ENCODE peak calls at places on chromosomes 12 and 14, in nine cellular contexts. F is cardiac fibroblast, X is left lung, Z is NCI-H1092, B is Calu3, N is AG20443, C is transverse colon, K is GM12891, T is H7. I is an unnamed sample.

GRCh38 chr14:78254911-78255431 is 84.8 kb downstream of the NRXN3 start:
- DNase-seq in F (peak), X (no peak), Z (peak), B (peak), N (no peak), C (no peak), K (no peak), T (no peak), I (peak)

GRCh38 chr12:6229823-6230222 is 29.6 kb downstream of the CD9 start:
- DNase-seq in F (peak), X (peak), Z (no peak), B (no peak), N (peak), C (peak), K (no peak), T (no peak), I (no peak)

GRCh38 chr14:69152181-69152943 is 557 bp downstream of the DCAF5 start:
- DNase-seq in F (peak), X (peak), Z (peak), B (no peak), N (peak), C (peak), K (peak), T (peak), I (peak)

GRCh38 chr14:21431126-21431525 is 24.8 kb downstream of the CHD8 start:
- DNase-seq in F (no peak), X (no peak), Z (no peak), B (no peak), N (no peak), C (no peak), K (no peak), T (no peak), I (no peak)

GRCh38 chr14:58638231-58639205 is 756 bp downstream of the DACT1 start:
- DNase-seq in F (peak), X (peak), Z (no peak), B (peak), N (peak), C (peak), K (peak), T (peak), I (peak)

GRCh38 chr12:124153396-124153795 is 141.5 kb upstream of the RFLNA start:
- DNase-seq in F (no peak), X (no peak), Z (no peak), B (no peak), N (no peak), C (no peak), K (no peak), T (no peak), I (no peak)

GRCh38 chr14:70186826-70187483 is 1.8 kb downstream of the SLC8A3 start:
- DNase-seq in F (peak), X (peak), Z (peak), B (no peak), N (peak), C (peak), K (no peak), T (peak), I (peak)

GRCh38 chr12:1662761-1663439 is 28.0 kb upstream of the ADIPOR2 start:
- DNase-seq in F (peak), X (peak), Z (no peak), B (peak), N (no peak), C (peak), K (no peak), T (peak), I (peak)

GRCh38 chr12:47124451-47124850 is 44.7 kb upstream of the AMIGO2 start:
- DNase-seq in F (peak), X (no peak), Z (no peak), B (no peak), N (no peak), C (no peak), K (no peak), T (no peak), I (no peak)

GRCh38 chr14:74389980-74390379 is 36.0 kb downstream of the SYNDIG1L start:
- DNase-seq in F (no peak), X (no peak), Z (no peak), B (no peak), N (no peak), C (no peak), K (no peak), T (no peak), I (no peak)

GRCh38 chr14:104433401-104434213 is 146.0 kb upstream of the C14orf180 start:
- DNase-seq in F (no peak), X (peak), Z (no peak), B (no peak), N (peak), C (no peak), K (no peak), T (peak), I (no peak)

GRCh38 chr12:4145990-4146859 is 127.3 kb upstream of the CCND2 start:
- DNase-seq in F (no peak), X (no peak), Z (no peak), B (no peak), N (no peak), C (no peak), K (no peak), T (no peak), I (no peak)

GRCh38 chr12:107244584-107244983 is 151.2 kb upstream of the CRY1 start:
- DNase-seq in F (no peak), X (no peak), Z (no peak), B (no peak), N (no peak), C (no peak), K (no peak), T (no peak), I (no peak)

GRCh38 chr14:67738740-67739504 is 37.2 kb downstream of the RDH12 start:
- DNase-seq in F (peak), X (no peak), Z (no peak), B (peak), N (peak), C (peak), K (no peak), T (no peak), I (peak)

GRCh38 chr14:57870686-57871457 is 5.0 kb upstream of the SLC35F4 start:
- DNase-seq in F (no peak), X (no peak), Z (no peak), B (no peak), N (no peak), C (no peak), K (no peak), T (no peak), I (no peak)

GRCh38 chr14:35944847-35945246 is 118.7 kb downstream of the BRMS1L start:
- DNase-seq in F (peak), X (no peak), Z (no peak), B (peak), N (no peak), C (peak), K (peak), T (peak), I (peak)

GRCh38 chr14:52913271-52913670 is 37.6 kb downstream of the FERMT2 start:
- DNase-seq in F (peak), X (no peak), Z (no peak), B (no peak), N (no peak), C (no peak), K (no peak), T (no peak), I (no peak)

GRCh38 chr12:120886194-120887018 is 17.8 kb downstream of the SPPL3 start:
- DNase-seq in F (no peak), X (no peak), Z (no peak), B (no peak), N (no peak), C (no peak), K (no peak), T (no peak), I (no peak)

GRCh38 chr12:121513464-121514183 is 67.2 kb downstream of the KDM2B start:
- DNase-seq in F (no peak), X (no peak), Z (no peak), B (peak), N (peak), C (peak), K (peak), T (peak), I (peak)

GRCh38 chr12:132449565-132450390 is 40.2 kb upstream of the FBRSL1 start:
- DNase-seq in F (no peak), X (peak), Z (no peak), B (no peak), N (no peak), C (peak), K (peak), T (no peak), I (no peak)

GRCh38 chr14:51865953-51866747 is 5.7 kb downstream of the GNG2 start:
- DNase-seq in F (no peak), X (no peak), Z (no peak), B (peak), N (no peak), C (no peak), K (no peak), T (peak), I (no peak)

GRCh38 chr12:120887253-120888043 is 16.7 kb downstream of the SPPL3 start:
- DNase-seq in F (no peak), X (no peak), Z (no peak), B (no peak), N (no peak), C (no peak), K (no peak), T (no peak), I (no peak)

GRCh38 chr12:68943848-68944247 is 10.9 kb upstream of the CPM start:
- DNase-seq in F (no peak), X (no peak), Z (no peak), B (no peak), N (no peak), C (no peak), K (no peak), T (no peak), I (peak)

GRCh38 chr12:51127050-51127729 is 43.8 kb upstream of the CSRNP2 start:
- DNase-seq in F (peak), X (no peak), Z (no peak), B (no peak), N (no peak), C (no peak), K (no peak), T (no peak), I (no peak)

GRCh38 chr12:131279281-131279921 is 325.7 kb downstream of the ADGRD1 start:
- DNase-seq in F (no peak), X (no peak), Z (no peak), B (no peak), N (no peak), C (no peak), K (no peak), T (no peak), I (no peak)

GRCh38 chr12:1644523-1645438 is 15.8 kb downstream of the WNT5B start:
- DNase-seq in F (peak), X (peak), Z (peak), B (no peak), N (peak), C (peak), K (no peak), T (peak), I (peak)

GRCh38 chr12:22029491-22029890 is 16.5 kb upstream of the CMAS start:
- DNase-seq in F (no peak), X (no peak), Z (no peak), B (no peak), N (no peak), C (no peak), K (no peak), T (no peak), I (no peak)

I was measured in DMS53.